ENCODE peak calls at places on chromosome 19, in six cellular contexts. I is AG20443, R is PC-3, O is mesendoderm, K is iPS DF 6.9, L is germinal center. A is an unnamed sample.

GRCh38 chr19:28169168-28169862 is 1043.6 kb downstream of the UQCRFS1 start:
- DNase-seq in I (no peak), R (no peak), O (peak), K (no peak), L (no peak), A (no peak)

GRCh38 chr19:52748336-52748950 is 13.6 kb upstream of the ZNF611 start:
- DNase-seq in I (peak), R (peak), O (peak), K (no peak), L (peak), A (no peak)

GRCh38 chr19:28213476-28214082 is 999.4 kb downstream of the UQCRFS1 start:
- DNase-seq in I (no peak), R (no peak), O (peak), K (peak), L (no peak), A (no peak)

GRCh38 chr19:53908106-53908932 is 759 bp upstream of the CACNG7 start:
- DNase-seq in I (peak), R (peak), O (peak), K (no peak), L (peak), A (no peak)

GRCh38 chr19:34306213-34306661 is 51.9 kb downstream of the GARRE1 start:
- DNase-seq in I (peak), R (no peak), O (no peak), K (no peak), L (no peak), A (no peak)

GRCh38 chr19:41230067-41230857 is 11.2 kb downstream of the AXL start:
- DNase-seq in I (no peak), R (no peak), O (no peak), K (no peak), L (no peak), A (no peak)

GRCh38 chr19:9673912-9674668 is 810 bp downstream of the ZNF562 start:
- DNase-seq in I (no peak), R (peak), O (peak), K (no peak), L (no peak), A (no peak)

GRCh38 chr19:49361438-49362047 is 673 bp downstream of the TEAD2 start:
- DNase-seq in I (peak), R (peak), O (peak), K (no peak), L (peak), A (peak)

GRCh38 chr19:18940791-18941627 is at the start of gene HOMER3:
- DNase-seq in I (peak), R (peak), O (peak), K (no peak), L (peak), A (peak)

GRCh38 chr19:37055330-37055729 is 22.9 kb upstream of the ZNF420 start:
- DNase-seq in I (no peak), R (no peak), O (no peak), K (no peak), L (no peak), A (no peak)

GRCh38 chr19:1087813-1088418 is 7.3 kb downstream of the POLR2E start:
- DNase-seq in I (no peak), R (no peak), O (no peak), K (no peak), L (peak), A (peak)

GRCh38 chr19:42021185-42021584 is 27.2 kb upstream of the ATP1A3 start:
- DNase-seq in I (no peak), R (no peak), O (no peak), K (no peak), L (no peak), A (no peak)

GRCh38 chr19:50909240-50910070 is 1.7 kb downstream of the KLK4 start:
- DNase-seq in I (peak), R (peak), O (peak), K (peak), L (peak), A (no peak)

GRCh38 chr19:13463296-13463695 is 43.0 kb downstream of the CACNA1A start:
- DNase-seq in I (peak), R (peak), O (peak), K (no peak), L (peak), A (no peak)

GRCh38 chr19:2561895-2562294 is 86.0 kb downstream of the GADD45B start:
- DNase-seq in I (no peak), R (no peak), O (no peak), K (no peak), L (peak), A (no peak)

GRCh38 chr19:53328967-53329366 is 4.6 kb upstream of the ZNF845 start:
- DNase-seq in I (no peak), R (no peak), O (no peak), K (no peak), L (no peak), A (peak)

GRCh38 chr19:49558591-49558990 is 21.8 kb downstream of the NOSIP start:
- DNase-seq in I (no peak), R (no peak), O (no peak), K (no peak), L (no peak), A (no peak)

GRCh38 chr19:41334793-41335192 is 18.9 kb downstream of the TGFB1 start:
- DNase-seq in I (no peak), R (no peak), O (no peak), K (no peak), L (no peak), A (no peak)

GRCh38 chr19:17045907-17046502 is 19.4 kb upstream of the CPAMD8 start:
- DNase-seq in I (no peak), R (no peak), O (no peak), K (no peak), L (no peak), A (no peak)

GRCh38 chr19:1860133-1860775 is 3.1 kb downstream of the KLF16 start:
- DNase-seq in I (peak), R (no peak), O (peak), K (no peak), L (no peak), A (no peak)

GRCh38 chr19:18419195-18419698 is at the start of gene SSBP4:
- DNase-seq in I (peak), R (peak), O (peak), K (no peak), L (peak), A (no peak)

GRCh38 chr19:2255112-2255845 is 938 bp downstream of the JSRP1 start:
- DNase-seq in I (no peak), R (no peak), O (no peak), K (no peak), L (no peak), A (no peak)

GRCh38 chr19:39212377-39212742 is 8.3 kb upstream of the SYCN start:
- DNase-seq in I (no peak), R (peak), O (peak), K (no peak), L (no peak), A (no peak)

GRCh38 chr19:29543381-29543780 is 17.6 kb downstream of the VSTM2B start:
- DNase-seq in I (no peak), R (no peak), O (no peak), K (no peak), L (no peak), A (peak)

GRCh38 chr19:43683905-43684304 is 13.9 kb upstream of the PLAUR start:
- DNase-seq in I (no peak), R (no peak), O (no peak), K (no peak), L (no peak), A (no peak)

GRCh38 chr19:6800991-6801396 is 28.5 kb downstream of the VAV1 start:
- DNase-seq in I (peak), R (peak), O (peak), K (no peak), L (peak), A (no peak)